ENCODE peak calls at places on chromosome 6, in eight cellular contexts. B is sigmoid colon, N is upper lobe of left lung, J is heart left ventricle, Q is suprapubic skin, F is esophagus squamous epithelium, W is IMR-90, O is HepG2. D is an unnamed sample. For H3K4me1, the result is how much of the 10 kb centered on the place peaks cover.

GRCh38 chr6:39085129-39085528 is 29.9 kb downstream of the SAYSD1 start:
- DNase-seq in F (no peak), W (no peak), J (no peak), N (no peak), Q (no peak), O (no peak), B (no peak), D (no peak)

GRCh38 chr6:127376685-127377084 is 33.3 kb upstream of the ECHDC1 start:
- DNase-seq in F (no peak), B (no peak), N (no peak), J (no peak), O (no peak), W (peak), Q (no peak), D (no peak)

GRCh38 chr6:26064619-26065257 is 22.5 kb upstream of the HFE start:
- DNase-seq in N (no peak), F (no peak), O (peak), Q (no peak), B (no peak), J (no peak), W (peak), D (no peak)

GRCh38 chr6:69816017-69816416 is 19.2 kb upstream of the LMBRD1 start:
- DNase-seq in W (no peak), Q (no peak), B (no peak), N (no peak), O (no peak), F (no peak), J (no peak), D (no peak)

GRCh38 chr6:90080876-90081464 is 186.7 kb downstream of the GJA10 start:
- DNase-seq in Q (no peak), W (no peak), B (no peak), F (no peak), N (no peak), O (no peak), J (no peak), D (no peak)

GRCh38 chr6:14016432-14016831 is 91.7 kb downstream of the RNF182 start:
- DNase-seq in J (no peak), O (no peak), N (peak), F (no peak), B (no peak), Q (no peak), W (no peak), D (no peak)

GRCh38 chr6:17277256-17277655 is 3.9 kb upstream of the RBM24 start:
- DNase-seq in W (no peak), N (no peak), J (no peak), O (no peak), F (no peak), B (no peak), Q (no peak), D (no peak)

GRCh38 chr6:142378138-142378875 is 76.5 kb downstream of the ADGRG6 start:
- DNase-seq in B (no peak), W (peak), O (peak), F (no peak), Q (no peak), J (no peak), N (no peak), D (no peak)

GRCh38 chr6:64330694-64331309 is 695.2 kb downstream of the PHF3 start:
- DNase-seq in Q (no peak), O (peak), B (peak), W (peak), J (peak), F (no peak), N (no peak), D (peak)

GRCh38 chr6:63844287-63844686 is 208.7 kb downstream of the PHF3 start:
- DNase-seq in O (no peak), J (no peak), Q (no peak), W (peak), B (no peak), F (no peak), N (no peak), D (no peak)

GRCh38 chr6:10028202-10028601 is 386.7 kb downstream of the TFAP2A start:
- DNase-seq in Q (no peak), N (no peak), O (no peak), J (no peak), F (no peak), W (no peak), B (no peak), D (no peak)

GRCh38 chr6:10033223-10033829 is 381.5 kb downstream of the TFAP2A start:
- DNase-seq in O (peak), J (no peak), N (no peak), W (no peak), F (no peak), B (no peak), Q (no peak), D (no peak)

GRCh38 chr6:10030942-10031537 is 383.8 kb downstream of the TFAP2A start:
- DNase-seq in O (peak), F (no peak), B (no peak), Q (no peak), W (no peak), N (no peak), J (no peak), D (no peak)
- TF ChIP-seq CTCF in O (peak), F (no peak), B (peak), Q (peak), W (no peak), N (peak), J (peak), D (peak)

GRCh38 chr6:42984001-42984923 is at the start of gene PPP2R5D:
- DNase-seq in J (peak), W (peak), B (peak), F (peak), Q (peak), O (peak), N (peak), D (peak)
- TF ChIP-seq POLR2A in J (no peak), W (peak), B (peak), F (no peak), Q (no peak), O (peak), N (no peak), D (peak)

DNA sequence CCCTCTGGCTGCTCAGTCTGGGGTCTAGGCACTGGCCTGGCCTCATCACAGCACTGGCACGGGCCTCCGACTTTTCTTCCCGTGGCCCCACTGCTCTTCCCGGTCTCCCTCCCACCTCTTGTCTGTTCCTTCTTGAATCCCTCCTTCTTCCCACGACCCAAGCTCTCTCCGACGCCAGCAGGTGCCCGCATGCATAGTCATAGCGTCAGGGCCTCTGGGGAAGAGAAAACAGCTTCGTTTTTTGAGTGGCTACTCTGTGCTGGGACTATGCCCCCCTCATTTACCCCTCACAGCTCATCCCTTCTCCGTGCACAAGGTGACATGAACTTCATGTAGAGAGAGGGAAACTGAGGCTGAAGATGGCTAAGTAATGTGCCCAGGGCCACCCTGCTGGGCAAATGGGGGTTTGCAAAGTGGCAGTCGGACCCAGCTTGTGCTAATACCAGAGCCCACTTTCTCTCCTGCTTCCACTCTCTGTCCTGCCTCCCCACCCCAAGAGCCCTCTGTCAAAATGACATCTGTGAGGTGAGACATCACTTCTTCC is 59.2 kb downstream of the SYNJ2 start:
- DNase-seq in N (no peak), J (no peak), F (no peak), Q (no peak), W (peak), B (peak), O (no peak), D (no peak)
- H3K4me1 ChIP-seq in N (under half), J (under half), F (half or more), Q (under half), W (under half), B (half or more), O (half or more), D (under half)

GRCh38 chr6:152121910-152122309 is 314.4 kb downstream of the ESR1 start:
- DNase-seq in W (no peak), J (no peak), N (no peak), B (no peak), Q (no peak), O (no peak), F (no peak), D (no peak)

GRCh38 chr6:152122434-152122833 is 315.0 kb downstream of the ESR1 start:
- DNase-seq in B (no peak), Q (no peak), F (no peak), J (no peak), N (peak), W (no peak), O (no peak), D (no peak)

GRCh38 chr6:152117156-152118129 is 310.0 kb downstream of the ESR1 start:
- DNase-seq in Q (no peak), O (no peak), F (no peak), N (no peak), J (no peak), B (no peak), W (no peak), D (no peak)

GRCh38 chr6:152118224-152118623 is 310.7 kb downstream of the ESR1 start:
- DNase-seq in J (no peak), W (no peak), Q (no peak), F (no peak), B (no peak), N (no peak), O (no peak), D (no peak)

DNA sequence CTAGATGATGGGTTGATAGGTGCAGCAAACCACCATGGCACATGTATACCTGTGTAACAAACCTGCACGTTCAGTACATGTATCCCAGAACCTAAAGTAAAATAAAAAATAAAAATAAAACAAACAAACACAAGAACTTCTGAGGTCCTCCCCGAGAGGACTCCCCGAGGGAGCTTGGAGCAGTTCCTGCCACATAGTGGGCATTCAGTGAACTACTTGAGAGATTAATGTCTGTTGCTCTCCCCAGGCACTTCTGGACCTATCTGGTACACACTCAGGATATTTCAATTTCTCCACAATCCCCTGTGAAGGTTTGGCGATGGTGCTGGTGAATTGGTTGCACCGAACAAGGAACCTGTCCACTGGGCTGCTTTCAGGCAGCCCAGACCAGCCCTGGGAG is 311.2 kb downstream of the ESR1 start:
- DNase-seq in N (no peak), O (no peak), W (no peak), J (no peak), F (no peak), B (no peak), Q (no peak), D (no peak)
- TF ChIP-seq CTCF in N (no peak), O (no peak), W (no peak), J (no peak), F (no peak), B (no peak), Q (no peak), D (no peak)

GRCh38 chr6:99434702-99435530 is 9.8 kb upstream of the PNISR start:
- DNase-seq in O (peak), W (peak), Q (no peak), B (no peak), J (no peak), F (no peak), N (no peak), D (no peak)
- TF ChIP-seq POLR2A in O (no peak), W (no peak), Q (no peak), B (no peak), J (no peak), F (no peak), N (no peak), D (no peak)

GRCh38 chr6:2877960-2878359 is 25.1 kb downstream of the SERPINB9 start:
- DNase-seq in Q (no peak), N (no peak), F (no peak), J (no peak), O (no peak), W (no peak), B (no peak), D (no peak)

GRCh38 chr6:2877057-2877882 is 25.8 kb downstream of the SERPINB9 start:
- DNase-seq in J (no peak), Q (no peak), B (no peak), N (no peak), F (no peak), O (peak), W (peak), D (no peak)

GRCh38 chr6:2875840-2876207 is 27.3 kb downstream of the SERPINB9 start:
- DNase-seq in F (no peak), N (peak), B (no peak), J (peak), Q (no peak), O (no peak), W (no peak), D (no peak)

GRCh38 chr6:2873643-2874042 is 29.5 kb downstream of the SERPINB9 start:
- DNase-seq in N (no peak), B (no peak), J (no peak), Q (no peak), O (no peak), W (no peak), F (no peak), D (no peak)

DNA sequence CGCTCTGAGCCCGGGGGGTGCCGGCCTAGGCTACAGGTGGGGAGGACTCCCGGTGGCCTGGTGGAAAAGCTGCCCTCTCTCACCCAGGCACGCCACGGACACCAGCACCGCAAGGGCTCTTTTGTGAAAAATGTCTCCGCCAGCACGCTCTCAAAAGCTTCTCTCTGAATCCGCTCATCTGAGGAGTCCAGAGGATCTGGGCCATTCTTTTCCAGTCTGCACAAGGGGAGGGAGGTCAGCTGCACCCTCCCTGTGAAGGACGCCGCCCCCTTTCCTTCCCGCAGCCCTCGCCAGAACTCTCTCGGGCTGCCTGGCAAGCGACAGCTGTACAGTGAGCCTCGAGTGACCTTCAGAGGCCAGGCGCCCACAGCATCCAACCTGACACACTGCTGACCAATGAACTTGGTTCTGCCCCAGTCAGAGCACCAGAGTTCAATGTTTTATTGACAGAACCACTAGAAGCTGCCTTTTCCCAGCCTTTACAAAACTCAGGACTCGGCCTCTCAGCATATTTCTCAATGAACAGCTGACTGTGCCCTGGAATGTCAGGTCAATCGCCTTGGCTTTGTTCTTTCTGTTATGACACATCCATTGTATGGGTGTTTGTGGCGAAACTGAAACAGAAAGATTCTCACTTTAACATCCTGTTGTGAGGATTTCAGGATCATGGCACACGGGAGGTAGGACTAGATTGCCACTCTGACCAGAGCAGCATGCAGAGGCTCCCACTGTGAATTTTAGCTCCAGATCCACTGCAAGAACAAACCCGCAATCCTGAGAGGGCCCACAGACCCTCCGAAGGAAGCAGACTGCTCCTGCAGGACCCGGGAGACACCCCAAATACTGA is 26.7 kb downstream of the SERPINB9 start:
- DNase-seq in J (peak), B (no peak), O (peak), N (peak), F (no peak), Q (no peak), W (peak), D (peak)
- H3K4me1 ChIP-seq in J (under half), B (under half), O (under half), N (under half), F (under half), Q (under half), W (under half), D (under half)

D was measured in breast epithelium.